ENCODE peak calls at places on chromosomes 4 and X, in ten cellular contexts. One of them, this sample, is unnamed. For H3K9me3 and H3K27me3, the result is how much of the 10 kb centered on the place peaks cover.

GRCh38 chrX:81121513-81122363 is 80.0 kb downstream of the HMGN5 start:
- DNase-seq in right cardiac atrium: peak
- DNase-seq in body of pancreas: peak
- DNase-seq in neural progenitor cell: peak
- DNase-seq in tibial artery: peak
- DNase-seq in lower lobe of right lung: peak
- DNase-seq in endodermal cell: peak
- DNase-seq in lung: peak
- DNase-seq in heart left ventricle: peak
- DNase-seq in IMR-90: peak
- DNase-seq in this sample: peak

GRCh38 chr4:83231620-83232056 is 53.0 kb downstream of the COQ2 start:
- DNase-seq in right cardiac atrium: no peak
- DNase-seq in body of pancreas: no peak
- DNase-seq in neural progenitor cell: no peak
- DNase-seq in tibial artery: no peak
- DNase-seq in lower lobe of right lung: no peak
- DNase-seq in endodermal cell: no peak
- DNase-seq in lung: no peak
- DNase-seq in heart left ventricle: no peak
- DNase-seq in IMR-90: no peak
- DNase-seq in this sample: no peak

GRCh38 chr4:118226611-118227010 is 126.2 kb downstream of the PRSS12 start:
- DNase-seq in right cardiac atrium: no peak
- DNase-seq in body of pancreas: no peak
- DNase-seq in neural progenitor cell: no peak
- DNase-seq in tibial artery: no peak
- DNase-seq in lower lobe of right lung: no peak
- DNase-seq in endodermal cell: no peak
- DNase-seq in lung: no peak
- DNase-seq in heart left ventricle: no peak
- DNase-seq in IMR-90: no peak
- DNase-seq in this sample: no peak

GRCh38 chr4:87073570-87074470 is 139.0 kb downstream of the AFF1 start:
- DNase-seq in right cardiac atrium: peak
- DNase-seq in body of pancreas: no peak
- DNase-seq in neural progenitor cell: peak
- DNase-seq in tibial artery: no peak
- DNase-seq in lower lobe of right lung: peak
- DNase-seq in endodermal cell: no peak
- DNase-seq in lung: no peak
- DNase-seq in heart left ventricle: peak
- DNase-seq in IMR-90: peak
- DNase-seq in this sample: no peak

GRCh38 chrX:47078129-47079043 is at the start of gene RGN:
- DNase-seq in right cardiac atrium: peak
- DNase-seq in body of pancreas: peak
- DNase-seq in neural progenitor cell: peak
- DNase-seq in tibial artery: peak
- DNase-seq in lower lobe of right lung: no peak
- DNase-seq in endodermal cell: peak
- DNase-seq in lung: no peak
- DNase-seq in heart left ventricle: peak
- DNase-seq in IMR-90: no peak
- DNase-seq in this sample: peak

GRCh38 chrX:41589634-41590270 is 99.0 kb upstream of the GPR34 start:
- DNase-seq in right cardiac atrium: no peak
- DNase-seq in body of pancreas: no peak
- DNase-seq in neural progenitor cell: no peak
- DNase-seq in tibial artery: no peak
- DNase-seq in lower lobe of right lung: no peak
- DNase-seq in endodermal cell: no peak
- DNase-seq in lung: no peak
- DNase-seq in heart left ventricle: no peak
- DNase-seq in IMR-90: peak
- DNase-seq in this sample: no peak

GRCh38 chr4:26139310-26139924 is 181.4 kb upstream of the RBPJ start:
- DNase-seq in right cardiac atrium: no peak
- DNase-seq in body of pancreas: no peak
- DNase-seq in neural progenitor cell: no peak
- DNase-seq in tibial artery: no peak
- DNase-seq in lower lobe of right lung: no peak
- DNase-seq in endodermal cell: peak
- DNase-seq in lung: no peak
- DNase-seq in heart left ventricle: no peak
- DNase-seq in IMR-90: no peak
- DNase-seq in this sample: no peak

GRCh38 chrX:130120321-130120731 is 10.0 kb upstream of the ELF4 start:
- DNase-seq in right cardiac atrium: no peak
- DNase-seq in body of pancreas: no peak
- DNase-seq in neural progenitor cell: peak
- DNase-seq in tibial artery: no peak
- DNase-seq in lower lobe of right lung: no peak
- DNase-seq in endodermal cell: peak
- DNase-seq in lung: no peak
- DNase-seq in heart left ventricle: peak
- DNase-seq in IMR-90: no peak
- DNase-seq in this sample: no peak

GRCh38 chr4:157043131-157043530 is 32.8 kb upstream of the GLRB start:
- DNase-seq in right cardiac atrium: no peak
- DNase-seq in body of pancreas: no peak
- DNase-seq in neural progenitor cell: peak
- DNase-seq in tibial artery: no peak
- DNase-seq in lower lobe of right lung: no peak
- DNase-seq in endodermal cell: peak
- DNase-seq in lung: no peak
- DNase-seq in heart left ventricle: no peak
- DNase-seq in IMR-90: peak
- DNase-seq in this sample: no peak

GRCh38 chrX:44952329-44953027 is 79.5 kb downstream of the KDM6A start:
- DNase-seq in right cardiac atrium: peak
- DNase-seq in body of pancreas: no peak
- DNase-seq in neural progenitor cell: no peak
- DNase-seq in tibial artery: no peak
- DNase-seq in lower lobe of right lung: no peak
- DNase-seq in endodermal cell: peak
- DNase-seq in lung: no peak
- DNase-seq in heart left ventricle: no peak
- DNase-seq in IMR-90: no peak
- DNase-seq in this sample: no peak

GRCh38 chrX:44946771-44947170 is 73.8 kb downstream of the KDM6A start:
- DNase-seq in right cardiac atrium: no peak
- DNase-seq in body of pancreas: no peak
- DNase-seq in neural progenitor cell: no peak
- DNase-seq in tibial artery: no peak
- DNase-seq in lower lobe of right lung: no peak
- DNase-seq in endodermal cell: no peak
- DNase-seq in lung: no peak
- DNase-seq in heart left ventricle: no peak
- DNase-seq in IMR-90: peak
- DNase-seq in this sample: no peak

GRCh38 chrX:44947995-44948394 is 75.0 kb downstream of the KDM6A start:
- DNase-seq in right cardiac atrium: no peak
- DNase-seq in body of pancreas: no peak
- DNase-seq in neural progenitor cell: peak
- DNase-seq in tibial artery: no peak
- DNase-seq in lower lobe of right lung: no peak
- DNase-seq in endodermal cell: no peak
- DNase-seq in lung: no peak
- DNase-seq in heart left ventricle: no peak
- DNase-seq in IMR-90: no peak
- DNase-seq in this sample: no peak

GRCh38 chrX:44951572-44952067 is 78.6 kb downstream of the KDM6A start:
- DNase-seq in right cardiac atrium: no peak
- DNase-seq in body of pancreas: no peak
- DNase-seq in neural progenitor cell: no peak
- DNase-seq in tibial artery: no peak
- DNase-seq in lower lobe of right lung: no peak
- DNase-seq in endodermal cell: no peak
- DNase-seq in lung: no peak
- DNase-seq in heart left ventricle: no peak
- DNase-seq in IMR-90: no peak
- DNase-seq in this sample: no peak

GRCh38 chrX:44949125-44949524 is 76.1 kb downstream of the KDM6A start:
- DNase-seq in right cardiac atrium: no peak
- DNase-seq in body of pancreas: no peak
- DNase-seq in neural progenitor cell: no peak
- DNase-seq in tibial artery: no peak
- DNase-seq in lower lobe of right lung: no peak
- DNase-seq in endodermal cell: no peak
- DNase-seq in lung: no peak
- DNase-seq in heart left ventricle: no peak
- DNase-seq in IMR-90: no peak
- DNase-seq in this sample: no peak
- H3K9me3 ChIP-seq in right cardiac atrium: under half
- H3K9me3 ChIP-seq in body of pancreas: under half
- H3K9me3 ChIP-seq in neural progenitor cell: under half
- H3K9me3 ChIP-seq in tibial artery: under half
- H3K9me3 ChIP-seq in lower lobe of right lung: under half
- H3K9me3 ChIP-seq in endodermal cell: under half
- H3K9me3 ChIP-seq in lung: under half
- H3K9me3 ChIP-seq in heart left ventricle: under half
- H3K9me3 ChIP-seq in IMR-90: under half
- H3K9me3 ChIP-seq in this sample: under half

DNA sequence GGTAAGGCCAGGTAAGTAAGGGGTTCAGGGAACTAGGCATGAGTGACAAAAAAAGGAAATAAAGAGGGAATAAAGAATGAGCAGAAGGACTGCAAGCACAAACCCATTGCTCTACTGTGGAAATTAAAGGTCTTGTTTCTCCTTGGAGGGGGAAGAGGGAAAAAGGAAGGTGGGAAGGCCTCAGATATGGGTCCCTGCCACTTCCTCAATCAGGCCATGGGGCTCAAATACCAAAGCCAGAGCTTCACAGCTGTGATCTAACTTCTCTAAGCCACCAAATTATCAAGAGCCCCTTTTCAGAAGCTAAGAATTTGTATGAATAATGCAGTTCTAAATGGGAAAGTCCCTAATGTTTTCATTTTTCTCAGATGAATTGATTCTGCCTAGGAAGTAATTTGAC is 4.7 kb downstream of the USP51 start:
- DNase-seq in right cardiac atrium: no peak
- DNase-seq in body of pancreas: no peak
- DNase-seq in neural progenitor cell: no peak
- DNase-seq in tibial artery: no peak
- DNase-seq in lower lobe of right lung: no peak
- DNase-seq in endodermal cell: no peak
- DNase-seq in lung: no peak
- DNase-seq in heart left ventricle: no peak
- DNase-seq in IMR-90: no peak
- DNase-seq in this sample: no peak
- H3K27me3 ChIP-seq in right cardiac atrium: under half
- H3K27me3 ChIP-seq in body of pancreas: under half
- H3K27me3 ChIP-seq in neural progenitor cell: under half
- H3K27me3 ChIP-seq in tibial artery: under half
- H3K27me3 ChIP-seq in lower lobe of right lung: under half
- H3K27me3 ChIP-seq in endodermal cell: under half
- H3K27me3 ChIP-seq in lung: under half
- H3K27me3 ChIP-seq in heart left ventricle: under half
- H3K27me3 ChIP-seq in IMR-90: under half
- H3K27me3 ChIP-seq in this sample: under half

GRCh38 chr4:6613676-6614651 is 26.5 kb upstream of the MRFAP1 start:
- DNase-seq in right cardiac atrium: no peak
- DNase-seq in body of pancreas: no peak
- DNase-seq in neural progenitor cell: no peak
- DNase-seq in tibial artery: no peak
- DNase-seq in lower lobe of right lung: no peak
- DNase-seq in endodermal cell: no peak
- DNase-seq in lung: no peak
- DNase-seq in heart left ventricle: no peak
- DNase-seq in IMR-90: no peak
- DNase-seq in this sample: no peak

GRCh38 chr4:6612961-6613675 is 27.4 kb upstream of the MRFAP1 start:
- DNase-seq in right cardiac atrium: no peak
- DNase-seq in body of pancreas: no peak
- DNase-seq in neural progenitor cell: no peak
- DNase-seq in tibial artery: no peak
- DNase-seq in lower lobe of right lung: no peak
- DNase-seq in endodermal cell: no peak
- DNase-seq in lung: no peak
- DNase-seq in heart left ventricle: no peak
- DNase-seq in IMR-90: no peak
- DNase-seq in this sample: no peak

GRCh38 chr4:6616087-6616995 is 24.1 kb upstream of the MRFAP1 start:
- DNase-seq in right cardiac atrium: no peak
- DNase-seq in body of pancreas: no peak
- DNase-seq in neural progenitor cell: no peak
- DNase-seq in tibial artery: no peak
- DNase-seq in lower lobe of right lung: no peak
- DNase-seq in endodermal cell: no peak
- DNase-seq in lung: no peak
- DNase-seq in heart left ventricle: no peak
- DNase-seq in IMR-90: no peak
- DNase-seq in this sample: no peak

GRCh38 chr4:6617246-6617645 is 23.2 kb upstream of the MRFAP1 start:
- DNase-seq in right cardiac atrium: no peak
- DNase-seq in body of pancreas: no peak
- DNase-seq in neural progenitor cell: no peak
- DNase-seq in tibial artery: no peak
- DNase-seq in lower lobe of right lung: no peak
- DNase-seq in endodermal cell: no peak
- DNase-seq in lung: no peak
- DNase-seq in heart left ventricle: no peak
- DNase-seq in IMR-90: no peak
- DNase-seq in this sample: no peak

DNA sequence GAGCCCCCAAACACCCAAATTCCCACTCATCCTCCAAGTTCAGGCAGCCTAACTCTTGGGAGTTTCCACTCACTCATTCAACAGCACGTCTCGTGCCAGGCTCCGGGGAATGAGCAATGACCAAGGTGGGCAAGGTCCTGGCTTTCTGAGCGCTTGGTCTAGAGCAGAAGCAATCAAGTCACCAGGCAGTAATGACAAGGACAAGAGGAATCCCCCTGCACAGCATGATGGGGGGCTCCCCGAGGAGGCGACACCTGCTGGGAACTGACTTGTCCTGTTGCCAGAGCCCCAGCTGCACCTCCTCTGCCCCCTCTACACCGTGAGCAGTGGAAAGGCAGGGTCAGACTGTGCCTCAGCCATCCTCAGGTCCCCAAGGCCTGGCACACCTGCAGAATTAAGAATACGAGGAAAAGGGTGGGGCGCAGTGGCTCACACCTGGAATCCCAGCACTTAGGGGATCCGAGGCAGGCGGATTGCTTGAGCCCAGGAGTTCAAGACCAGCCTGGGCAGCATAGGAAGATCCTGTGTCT is 25.7 kb upstream of the MRFAP1 start:
- DNase-seq in right cardiac atrium: no peak
- DNase-seq in body of pancreas: no peak
- DNase-seq in neural progenitor cell: no peak
- DNase-seq in tibial artery: no peak
- DNase-seq in lower lobe of right lung: no peak
- DNase-seq in endodermal cell: no peak
- DNase-seq in lung: no peak
- DNase-seq in heart left ventricle: no peak
- DNase-seq in IMR-90: no peak
- DNase-seq in this sample: no peak
- H3K4me3 ChIP-seq in right cardiac atrium: no peak
- H3K4me3 ChIP-seq in body of pancreas: no peak
- H3K4me3 ChIP-seq in neural progenitor cell: no peak
- H3K4me3 ChIP-seq in tibial artery: no peak
- H3K4me3 ChIP-seq in lower lobe of right lung: no peak
- H3K4me3 ChIP-seq in endodermal cell: no peak
- H3K4me3 ChIP-seq in lung: no peak
- H3K4me3 ChIP-seq in heart left ventricle: no peak
- H3K4me3 ChIP-seq in IMR-90: no peak
- H3K4me3 ChIP-seq in this sample: no peak

GRCh38 chrX:100990139-100990538 is 20.6 kb downstream of the ARL13A start:
- DNase-seq in right cardiac atrium: no peak
- DNase-seq in body of pancreas: no peak
- DNase-seq in neural progenitor cell: no peak
- DNase-seq in tibial artery: no peak
- DNase-seq in lower lobe of right lung: no peak
- DNase-seq in endodermal cell: no peak
- DNase-seq in lung: no peak
- DNase-seq in heart left ventricle: no peak
- DNase-seq in IMR-90: no peak
- DNase-seq in this sample: no peak
- H3K9me3 ChIP-seq in right cardiac atrium: under half
- H3K9me3 ChIP-seq in body of pancreas: under half
- H3K9me3 ChIP-seq in neural progenitor cell: under half
- H3K9me3 ChIP-seq in tibial artery: under half
- H3K9me3 ChIP-seq in lower lobe of right lung: under half
- H3K9me3 ChIP-seq in endodermal cell: under half
- H3K9me3 ChIP-seq in lung: under half
- H3K9me3 ChIP-seq in heart left ventricle: under half
- H3K9me3 ChIP-seq in IMR-90: under half
- H3K9me3 ChIP-seq in this sample: under half

This sample was measured in MG63.